ENCODE peak calls at places on chromosomes 6 and 20, in nine cellular contexts. A is WERI-Rb-1, P is A549, W is WTC11, J is cardiac fibroblast, C is lung, L is SK-N-SH, E is nephron progenitor cell, I is H9. S is an unnamed sample.
A peak's percentile ranks its signal among the peaks of the same experiment; 100 is the strongest.

GRCh38 chr20:24503352-24503931 is 34.0 kb downstream of the SYNDIG1 start:
- DNase-seq in A (no peak), P (no peak), W (no peak), J (peak; percentile 57), C (peak; percentile 26), L (no peak), E (no peak), I (peak; percentile 19), S (no peak)

GRCh38 chr6:127207591-127208120 is 59.0 kb upstream of the RNF146 start:
- DNase-seq in A (no peak), P (no peak), W (no peak), J (peak; percentile 76), C (no peak), L (no peak), E (no peak), I (no peak), S (no peak)

GRCh38 chr20:5928831-5929715 is 21.3 kb downstream of the TRMT6 start:
- DNase-seq in A (no peak), P (no peak), W (no peak), J (peak; percentile 37), C (no peak), L (no peak), E (no peak), I (no peak), S (no peak)

GRCh38 chr6:79425589-79426311 is 111.5 kb downstream of the LCA5 start:
- DNase-seq in A (no peak), P (no peak), W (no peak), J (no peak), C (no peak), L (no peak), E (no peak), I (no peak), S (no peak)

GRCh38 chr6:121682666-121683065 is 247.2 kb downstream of the GJA1 start:
- DNase-seq in A (no peak), P (no peak), W (no peak), J (no peak), C (no peak), L (no peak), E (no peak), I (no peak), S (no peak)

GRCh38 chr20:53867741-53868351 is 202.5 kb downstream of the BCAS1 start:
- DNase-seq in A (no peak), P (no peak), W (no peak), J (no peak), C (no peak), L (no peak), E (no peak), I (no peak), S (no peak)

GRCh38 chr20:13356087-13356486 is 135.0 kb downstream of the ISM1 start:
- DNase-seq in A (no peak), P (no peak), W (no peak), J (no peak), C (no peak), L (no peak), E (no peak), I (no peak), S (no peak)

GRCh38 chr6:1597924-1598323 is 11.8 kb upstream of the FOXC1 start:
- DNase-seq in A (no peak), P (no peak), W (no peak), J (peak; percentile 88), C (no peak), L (no peak), E (no peak), I (no peak), S (no peak)

GRCh38 chr6:170267688-170268087 is 23.2 kb downstream of the DLL1 start:
- DNase-seq in A (no peak), P (no peak), W (no peak), J (no peak), C (no peak), L (no peak), E (no peak), I (no peak), S (no peak)

GRCh38 chr20:2296545-2297351 is 947 bp downstream of the TGM3 start:
- DNase-seq in A (no peak), P (no peak), W (no peak), J (no peak), C (no peak), L (no peak), E (no peak), I (no peak), S (no peak)

GRCh38 chr6:133568970-133569889 is 319.7 kb upstream of the TCF21 start:
- DNase-seq in A (no peak), P (peak; percentile 96), W (peak; percentile 36), J (peak; percentile 95), C (no peak), L (peak; percentile 50), E (peak; percentile 21), I (peak; percentile 53), S (no peak)

GRCh38 chr6:166005401-166005845 is 162.2 kb downstream of the TBXT start:
- DNase-seq in A (no peak), P (peak; percentile 72), W (no peak), J (peak; percentile 54), C (no peak), L (no peak), E (peak; percentile 37), I (no peak), S (no peak)

GRCh38 chr6:24332306-24332705 is 25.6 kb downstream of the DCDC2 start:
- DNase-seq in A (no peak), P (peak; percentile 62), W (no peak), J (peak; percentile 74), C (no peak), L (no peak), E (no peak), I (no peak), S (no peak)

GRCh38 chr6:45654673-45655072 is 276.9 kb upstream of the SUPT3H start:
- DNase-seq in A (no peak), P (no peak), W (no peak), J (peak; percentile 52), C (no peak), L (no peak), E (no peak), I (no peak), S (no peak)

GRCh38 chr20:61112515-61112914 is 139.5 kb upstream of the CDH4 start:
- DNase-seq in A (no peak), P (no peak), W (no peak), J (no peak), C (no peak), L (no peak), E (no peak), I (no peak), S (no peak)

GRCh38 chr20:17617868-17618672 is 48.2 kb downstream of the DSTN start:
- DNase-seq in A (no peak), P (no peak), W (peak; percentile 7), J (no peak), C (no peak), L (peak; percentile 14), E (peak; percentile 1), I (peak; percentile 25), S (no peak)

GRCh38 chr6:55212147-55212546 is 37.8 kb downstream of the HCRTR2 start:
- DNase-seq in A (no peak), P (no peak), W (no peak), J (peak; percentile 5), C (no peak), L (no peak), E (no peak), I (no peak), S (no peak)

GRCh38 chr20:61956396-61957342 is 109.0 kb downstream of the TAF4 start:
- DNase-seq in A (no peak), P (no peak), W (no peak), J (peak; percentile 60), C (no peak), L (no peak), E (no peak), I (no peak), S (no peak)

GRCh38 chr6:16437095-16437494 is 198.7 kb downstream of the GMPR start:
- DNase-seq in A (no peak), P (no peak), W (no peak), J (no peak), C (no peak), L (no peak), E (no peak), I (no peak), S (no peak)

GRCh38 chr6:73308712-73309533 is 45.2 kb downstream of the DPPA5 start:
- DNase-seq in A (no peak), P (peak; percentile 35), W (peak; percentile 50), J (peak; percentile 23), C (no peak), L (no peak), E (peak; percentile 11), I (peak; percentile 65), S (no peak)
- TF ChIP-seq CTCF in A (no peak), P (no peak), W (no peak), J (peak; percentile 22), C (no peak), L (no peak), E (no peak), I (peak; percentile 59), S (peak; percentile 64)

DNA sequence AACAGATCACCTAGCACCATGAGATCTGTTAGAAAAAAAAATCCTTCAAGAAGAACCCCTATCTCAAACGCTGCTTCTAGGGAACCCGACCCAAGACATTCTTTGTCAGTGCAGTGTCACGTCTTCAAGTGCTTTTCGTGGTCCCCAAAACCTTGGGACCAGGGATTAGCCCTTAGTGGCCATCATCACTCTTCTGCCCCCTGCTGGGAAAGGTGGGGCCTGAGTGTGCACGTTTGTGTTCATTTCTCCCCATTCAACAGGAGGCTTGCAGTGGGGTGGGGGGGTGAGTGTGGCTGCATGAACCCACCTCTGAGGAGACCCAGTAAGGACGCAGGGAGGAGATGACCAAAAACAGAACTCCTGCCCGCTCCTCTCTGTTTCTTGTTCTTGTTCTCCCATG is 218.2 kb upstream of the RNF24 start:
- DNase-seq in A (no peak), P (no peak), W (no peak), J (no peak), C (no peak), L (no peak), E (no peak), I (no peak), S (no peak)
- TF ChIP-seq CTCF in A (peak; percentile 44), P (no peak), W (no peak), J (peak; percentile 42), C (no peak), L (peak; percentile 47), E (no peak), I (no peak), S (peak; percentile 10)

DNA sequence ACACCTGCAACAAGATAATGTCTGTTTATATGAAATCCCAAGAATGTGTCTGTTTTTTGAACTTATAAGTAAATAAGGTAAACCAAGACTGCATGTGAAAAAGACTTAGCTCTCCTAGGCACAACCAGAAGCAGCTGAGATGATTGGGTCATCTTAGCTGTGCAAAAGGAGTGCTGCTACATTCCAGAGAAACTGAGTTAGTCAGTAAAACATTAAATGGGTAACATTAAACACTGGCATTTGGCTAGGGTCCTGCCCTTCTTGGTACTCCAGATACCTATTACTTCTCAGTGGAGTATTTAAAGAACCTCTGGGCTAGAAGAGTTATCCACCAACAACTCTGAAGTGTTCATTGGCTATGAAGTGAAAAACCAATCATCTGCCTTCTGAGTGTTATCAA is 47.8 kb downstream of the ILRUN start:
- DNase-seq in A (no peak), P (no peak), W (no peak), J (no peak), C (no peak), L (no peak), E (no peak), I (no peak), S (no peak)
- TF ChIP-seq CTCF in A (no peak), P (no peak), W (no peak), J (no peak), C (no peak), L (no peak), E (no peak), I (no peak), S (no peak)

DNA sequence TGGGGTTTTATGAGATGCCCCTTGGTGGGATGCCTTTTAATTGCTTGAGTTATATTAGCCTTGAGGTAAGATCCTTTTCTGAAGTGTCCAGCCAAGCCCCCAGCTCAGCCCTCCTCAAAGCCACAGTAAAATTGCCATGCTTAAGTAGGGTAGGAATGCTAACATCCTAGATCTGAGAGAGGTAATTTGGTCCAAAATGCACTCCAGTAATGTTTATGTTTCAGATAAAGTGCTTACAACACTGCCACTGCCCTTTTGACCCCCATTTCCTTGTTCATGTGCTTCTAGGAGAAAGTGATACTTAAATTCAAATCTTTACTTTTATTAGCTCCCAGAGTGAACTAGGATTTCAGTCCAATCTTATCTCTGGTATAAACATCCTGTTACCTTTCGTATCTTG is 318.0 kb downstream of the BMP2 start:
- DNase-seq in A (no peak), P (no peak), W (no peak), J (no peak), C (no peak), L (no peak), E (no peak), I (no peak), S (no peak)
- TF ChIP-seq CTCF in A (no peak), P (no peak), W (no peak), J (no peak), C (no peak), L (no peak), E (no peak), I (no peak), S (no peak)